ENCODE peak calls at places on chromosomes 1 and 21, in five cellular contexts. X is GM19239; R is Right ventricle myocardium inferior; F is stimulated activated CD4-positive, alpha-beta T cell treated with anti-CD3 and anti-CD28 coated beads, TNF-alpha, amount 100 ng/mL, for 4 hours; J is ascending aorta. Y is an unnamed sample.

GRCh38 chr1:203512830-203513578 is 19.1 kb downstream of the OPTC start:
- DNase-seq in F (peak), J (peak), R (no peak), X (no peak), Y (no peak)

GRCh38 chr1:27542463-27543273 is 52.7 kb upstream of the WASF2 start:
- DNase-seq in F (no peak), R (peak), X (no peak), J (no peak), Y (no peak)

GRCh38 chr21:39694750-39695149 is 50.2 kb upstream of the IGSF5 start:
- DNase-seq in R (no peak), F (no peak), X (no peak), J (no peak), Y (no peak)

GRCh38 chr1:99469641-99470040 is 176.3 kb upstream of the PALMD start:
- DNase-seq in J (no peak), F (no peak), R (no peak), X (no peak), Y (no peak)

GRCh38 chr21:45236481-45236880 is 51.2 kb downstream of the POFUT2 start:
- DNase-seq in J (no peak), X (no peak), F (no peak), R (no peak), Y (no peak)

GRCh38 chr1:244833734-244834595 is 1.5 kb upstream of the COX20 start:
- DNase-seq in F (peak), J (peak), X (no peak), R (peak), Y (peak)

GRCh38 chr1:193448682-193449461 is 262.5 kb upstream of the B3GALT2 start:
- DNase-seq in X (no peak), R (no peak), F (no peak), J (no peak), Y (no peak)

GRCh38 chr1:205438213-205439158 is 16.6 kb upstream of the LEMD1 start:
- DNase-seq in X (no peak), J (peak), F (no peak), R (peak), Y (peak)

GRCh38 chr1:94094466-94095111 is 26.4 kb downstream of the ABCA4 start:
- DNase-seq in R (peak), X (no peak), J (peak), F (no peak), Y (no peak)

GRCh38 chr1:24558902-24559791 is 3.3 kb downstream of the NCMAP start:
- DNase-seq in J (no peak), X (no peak), R (no peak), F (no peak), Y (no peak)

Y was measured in left lobe of liver.